ENCODE peak calls at places on chromosome 17, in ten cellular contexts. C, G, T, L, X, U, D, V, E and H are unnamed samples.

GRCh38 chr17:36935681-36936454 is 1.4 kb upstream of the LHX1 start:
- DNase-seq in C (no peak), G (no peak), T (no peak), L (no peak), X (no peak), U (no peak), D (no peak), V (no peak), E (peak), H (no peak)

GRCh38 chr17:61487161-61487654 is 35.0 kb downstream of the TBX4 start:
- DNase-seq in C (no peak), G (no peak), T (no peak), L (no peak), X (no peak), U (no peak), D (peak), V (no peak), E (no peak), H (no peak)

GRCh38 chr17:76670020-76670707 is 26.6 kb upstream of the ST6GALNAC1 start:
- DNase-seq in C (no peak), G (no peak), T (no peak), L (no peak), X (no peak), U (no peak), D (no peak), V (no peak), E (no peak), H (no peak)

GRCh38 chr17:81165246-81166032 is at the start of gene PVALEF:
- DNase-seq in C (no peak), G (no peak), T (no peak), L (no peak), X (no peak), U (no peak), D (no peak), V (no peak), E (peak), H (no peak)

GRCh38 chr17:42612013-42612412 is 2.5 kb downstream of the TUBG1 start:
- DNase-seq in C (no peak), G (no peak), T (no peak), L (no peak), X (no peak), U (no peak), D (no peak), V (no peak), E (no peak), H (no peak)

GRCh38 chr17:74212262-74212912 is 984 bp upstream of the TTYH2 start:
- DNase-seq in C (no peak), G (no peak), T (no peak), L (peak), X (no peak), U (no peak), D (peak), V (peak), E (no peak), H (no peak)

GRCh38 chr17:34071891-34072420 is 183.1 kb upstream of the CCL2 start:
- DNase-seq in C (peak), G (no peak), T (no peak), L (no peak), X (no peak), U (no peak), D (no peak), V (peak), E (no peak), H (peak)

GRCh38 chr17:869067-869466 is 86.9 kb downstream of the MRM3 start:
- DNase-seq in C (no peak), G (peak), T (no peak), L (no peak), X (no peak), U (peak), D (peak), V (no peak), E (no peak), H (no peak)

GRCh38 chr17:61127960-61128359 is 271.7 kb upstream of the TBX2 start:
- DNase-seq in C (no peak), G (no peak), T (no peak), L (no peak), X (no peak), U (no peak), D (peak), V (no peak), E (no peak), H (no peak)

GRCh38 chr17:47781397-47781796 is 40.2 kb downstream of the OSBPL7 start:
- DNase-seq in C (no peak), G (no peak), T (no peak), L (no peak), X (no peak), U (no peak), D (no peak), V (no peak), E (no peak), H (no peak)

GRCh38 chr17:7484067-7484963 is at the start of gene POLR2A:
- DNase-seq in C (peak), G (peak), T (peak), L (peak), X (peak), U (peak), D (peak), V (peak), E (peak), H (peak)

GRCh38 chr17:11986179-11986938 is 10.9 kb downstream of the ZNF18 start:
- DNase-seq in C (no peak), G (peak), T (no peak), L (no peak), X (no peak), U (no peak), D (peak), V (no peak), E (peak), H (no peak)